ENCODE peak calls at places on chromosomes 2 and 18, in nine cellular contexts. Q is sigmoid colon, H is HCT116, R is A549, G is Peyer's patch, U is IMR-90, L is uterus, K is adrenal gland, D is esophagus squamous epithelium. V is an unnamed sample.

GRCh38 chr2:26298286-26298637 is 47.7 kb upstream of the SELENOI start:
- DNase-seq in Q (no peak), H (no peak), R (no peak), G (no peak), U (no peak), L (no peak), K (no peak), D (no peak), V (no peak)

GRCh38 chr2:177489719-177490301 is 97.2 kb downstream of the AGPS start:
- DNase-seq in Q (no peak), H (peak; percentile 8), R (peak; percentile 42), G (no peak), U (peak; percentile 49), L (no peak), K (no peak), D (no peak), V (no peak)

GRCh38 chr2:38515155-38516074 is 87.3 kb downstream of the HNRNPLL start:
- DNase-seq in Q (peak; percentile 94), H (no peak), R (no peak), G (no peak), U (peak; percentile 59), L (peak; percentile 89), K (peak; percentile 79), D (no peak), V (no peak)

GRCh38 chr2:222652856-222653255 is 3.0 kb downstream of the FARSB start:
- DNase-seq in Q (no peak), H (no peak), R (no peak), G (peak; percentile 63), U (no peak), L (no peak), K (no peak), D (no peak), V (no peak)

GRCh38 chr18:79493211-79493800 is 97.6 kb downstream of the NFATC1 start:
- DNase-seq in Q (peak; percentile 66), H (no peak), R (no peak), G (peak; percentile 45), U (no peak), L (peak; percentile 14), K (no peak), D (no peak), V (no peak)

GRCh38 chr2:17518212-17519154 is at the start of gene RAD51AP2:
- DNase-seq in Q (peak; percentile 95), H (peak; percentile 75), R (peak; percentile 66), G (peak; percentile 72), U (peak; percentile 66), L (peak; percentile 91), K (peak; percentile 87), D (no peak), V (peak; percentile 97)

GRCh38 chr2:109005686-109006204 is 16.7 kb upstream of the EDAR start:
- DNase-seq in Q (no peak), H (no peak), R (no peak), G (no peak), U (no peak), L (no peak), K (no peak), D (no peak), V (no peak)

GRCh38 chr2:579961-580360 is 97.2 kb downstream of the TMEM18 start:
- DNase-seq in Q (no peak), H (no peak), R (no peak), G (no peak), U (no peak), L (no peak), K (no peak), D (no peak), V (no peak)

GRCh38 chr2:160141419-160141818 is 58.7 kb downstream of the ITGB6 start:
- DNase-seq in Q (no peak), H (no peak), R (no peak), G (no peak), U (no peak), L (no peak), K (no peak), D (no peak), V (no peak)

GRCh38 chr2:6290626-6291025 is 575.1 kb downstream of the CMPK2 start:
- DNase-seq in Q (no peak), H (no peak), R (no peak), G (no peak), U (no peak), L (no peak), K (no peak), D (no peak), V (no peak)

GRCh38 chr2:149894760-149895159 is 307.2 kb upstream of the MMADHC start:
- DNase-seq in Q (no peak), H (no peak), R (no peak), G (no peak), U (peak; percentile 47), L (no peak), K (peak; percentile 20), D (no peak), V (no peak)

GRCh38 chr18:44819944-44820510 is 139.3 kb downstream of the SETBP1 start:
- DNase-seq in Q (peak; percentile 86), H (no peak), R (no peak), G (no peak), U (no peak), L (peak; percentile 43), K (no peak), D (no peak), V (no peak)

GRCh38 chr18:2173464-2173863 is 397.8 kb downstream of the METTL4 start:
- DNase-seq in Q (no peak), H (no peak), R (peak; percentile 46), G (no peak), U (peak; percentile 48), L (no peak), K (no peak), D (no peak), V (no peak)

GRCh38 chr2:95392730-95393455 is 9.6 kb upstream of the FAHD2A start:
- DNase-seq in Q (peak; percentile 26), H (no peak), R (no peak), G (no peak), U (no peak), L (no peak), K (peak; percentile 25), D (no peak), V (no peak)

GRCh38 chr2:219106251-219106650 is 45.5 kb upstream of the IHH start:
- DNase-seq in Q (no peak), H (no peak), R (no peak), G (no peak), U (no peak), L (no peak), K (no peak), D (no peak), V (no peak)

GRCh38 chr2:85706604-85707296 is 12.6 kb downstream of the GNLY start:
- DNase-seq in Q (peak; percentile 85), H (no peak), R (no peak), G (peak; percentile 57), U (no peak), L (no peak), K (peak; percentile 76), D (no peak), V (no peak)

GRCh38 chr2:23636412-23636811 is 251.4 kb downstream of the KLHL29 start:
- DNase-seq in Q (no peak), H (no peak), R (peak; percentile 32), G (no peak), U (peak; percentile 27), L (no peak), K (peak; percentile 25), D (no peak), V (no peak)

GRCh38 chr2:43102366-43103092 is 123.9 kb downstream of the ZFP36L2 start:
- DNase-seq in Q (peak; percentile 82), H (no peak), R (no peak), G (no peak), U (peak; percentile 77), L (no peak), K (no peak), D (no peak), V (no peak)

GRCh38 chr2:189318761-189319160 is 122.5 kb upstream of the WDR75 start:
- DNase-seq in Q (no peak), H (no peak), R (no peak), G (no peak), U (peak; percentile 57), L (no peak), K (no peak), D (no peak), V (no peak)

DNA sequence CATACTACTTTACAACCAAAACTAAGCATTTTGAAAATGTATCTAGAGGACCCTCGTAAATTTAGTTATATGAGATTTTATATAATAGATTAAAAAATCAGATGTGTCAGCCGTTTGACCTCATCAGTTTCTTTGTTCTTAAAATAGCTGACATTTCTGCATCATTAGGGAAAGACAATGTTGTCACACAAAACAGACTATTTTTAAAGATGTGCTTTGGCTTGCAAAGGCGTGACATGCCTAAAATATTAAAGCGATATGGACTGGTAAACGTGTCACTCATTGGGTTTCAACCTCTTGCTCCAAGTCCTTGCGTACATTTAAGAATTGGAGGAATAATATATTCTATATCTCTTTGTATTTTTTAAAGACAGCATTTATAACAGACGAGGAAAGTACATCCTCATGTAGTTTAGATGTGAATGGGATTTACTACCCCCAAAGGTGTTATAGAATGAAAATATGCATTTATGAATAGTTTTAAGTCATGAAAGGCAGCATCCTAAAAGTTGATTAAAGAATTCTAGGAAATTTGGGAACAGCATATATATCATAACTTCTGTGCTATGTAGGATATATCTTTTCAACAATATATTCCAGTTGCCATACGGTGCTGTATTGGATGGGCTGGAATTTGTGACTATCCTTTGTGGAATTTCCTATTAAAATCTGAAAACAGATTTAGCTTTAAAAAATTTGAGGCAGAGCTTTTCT is 3.8 kb downstream of the MYL12A start:
- DNase-seq in Q (no peak), H (no peak), R (no peak), G (no peak), U (no peak), L (no peak), K (no peak), D (no peak), V (no peak)
- TF ChIP-seq POLR2A in Q (no peak), H (no peak), R (no peak), G (no peak), U (no peak), L (no peak), K (no peak), D (no peak), V (no peak)

GRCh38 chr2:45259547-45260160 is 250.4 kb upstream of the SIX2 start:
- DNase-seq in Q (no peak), H (no peak), R (no peak), G (no peak), U (no peak), L (no peak), K (no peak), D (no peak), V (no peak)
- H3K4me1 ChIP-seq in Q (no peaks in the 10 kb centered on the region), H (no peaks in the 10 kb centered on the region), R (peaks cover 10% of the 10 kb centered on the region), G (no peaks in the 10 kb centered on the region), U (peaks cover 16% of the 10 kb centered on the region), L (no peaks in the 10 kb centered on the region), K (no peaks in the 10 kb centered on the region), D (no peaks in the 10 kb centered on the region), V (peaks cover 37% of the 10 kb centered on the region)

GRCh38 chr2:231926180-231926741 is at the start of gene NPPC:
- DNase-seq in Q (peak; percentile 76), H (no peak), R (peak; percentile 72), G (peak; percentile 43), U (peak; percentile 54), L (peak; percentile 70), K (peak; percentile 15), D (no peak), V (no peak)
- TF ChIP-seq POLR2A in Q (no peak), H (no peak), R (peak; percentile 87), G (no peak), U (peak; percentile 55), L (no peak), K (no peak), D (no peak), V (no peak)

DNA sequence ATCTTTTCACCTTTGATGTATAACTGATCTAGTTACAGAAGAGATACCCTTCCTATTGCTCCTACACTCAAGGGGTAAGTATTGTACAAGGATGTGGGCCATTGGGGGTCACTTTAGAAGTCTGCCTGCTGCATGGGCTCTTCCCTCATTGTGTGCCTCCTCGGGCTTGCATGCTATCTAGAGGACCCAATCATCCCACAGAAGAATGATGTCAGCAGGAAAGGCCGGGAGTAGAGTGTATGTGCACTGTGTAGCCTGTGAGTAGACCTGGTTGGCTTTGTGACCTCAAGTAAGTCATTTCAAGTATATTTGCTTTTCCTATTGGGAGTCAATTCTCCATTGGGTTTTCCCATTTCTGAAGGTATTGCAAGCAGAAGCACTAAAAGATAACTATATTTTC is 129.5 kb upstream of the TRIB2 start:
- DNase-seq in Q (no peak), H (no peak), R (no peak), G (no peak), U (no peak), L (no peak), K (no peak), D (no peak), V (no peak)
- H3K4me1 ChIP-seq in Q (peaks cover 11% of the 10 kb centered on the region), H (no peaks in the 10 kb centered on the region), R (no peaks in the 10 kb centered on the region), G (no peaks in the 10 kb centered on the region), U (peaks cover 2% of the 10 kb centered on the region), L (no peaks in the 10 kb centered on the region), K (peaks cover 10% of the 10 kb centered on the region), D (peaks cover 5% of the 10 kb centered on the region), V (no peaks in the 10 kb centered on the region)